ENCODE peak calls at places on chromosomes 5 and 9, in five cellular contexts. M is spleen, S is right lobe of liver, P is transverse colon, L is cardiac fibroblast. H is an unnamed sample.

GRCh38 chr5:96335873-96336272 is 97.2 kb downstream of the PCSK1 start:
- DNase-seq in M (no peak), S (no peak), P (no peak), L (no peak), H (no peak)

GRCh38 chr5:142584843-142585242 is 101.0 kb downstream of the FGF1 start:
- DNase-seq in M (no peak), S (no peak), P (no peak), L (peak; percentile 25), H (no peak)

GRCh38 chr5:77627869-77628674 is 10.4 kb downstream of the OTP start:
- DNase-seq in M (no peak), S (no peak), P (no peak), L (no peak), H (no peak)

GRCh38 chr9:90219548-90220118 is 423.0 kb downstream of the DIRAS2 start:
- DNase-seq in M (no peak), S (no peak), P (peak; percentile 41), L (no peak), H (no peak)

GRCh38 chr5:65760504-65761275 is 38.7 kb downstream of the NLN start:
- DNase-seq in M (no peak), S (peak; percentile 56), P (peak; percentile 52), L (peak; percentile 87), H (peak; percentile 17)

GRCh38 chr5:138646671-138647070 is 71.5 kb upstream of the HSPA9 start:
- DNase-seq in M (no peak), S (no peak), P (no peak), L (no peak), H (no peak)

GRCh38 chr5:44225231-44226160 is 163.7 kb downstream of the FGF10 start:
- DNase-seq in M (no peak), S (no peak), P (no peak), L (no peak), H (no peak)

GRCh38 chr5:114419941-114420340 is 58.1 kb downstream of the KCNN2 start:
- DNase-seq in M (no peak), S (no peak), P (no peak), L (peak; percentile 1), H (peak; percentile 39)

GRCh38 chr5:30997681-30998080 is 195.8 kb upstream of the CDH6 start:
- DNase-seq in M (no peak), S (no peak), P (no peak), L (no peak), H (no peak)

GRCh38 chr5:168740055-168740820 is 161.1 kb upstream of the PANK3 start:
- DNase-seq in M (no peak), S (no peak), P (no peak), L (peak; percentile 10), H (no peak)

GRCh38 chr5:180287868-180288267 is 4.0 kb downstream of the MAPK9 start:
- DNase-seq in M (no peak), S (no peak), P (no peak), L (no peak), H (no peak)

GRCh38 chr5:180289433-180289832 is 2.5 kb downstream of the MAPK9 start:
- DNase-seq in M (no peak), S (no peak), P (peak; percentile 49), L (no peak), H (no peak)

GRCh38 chr5:180291234-180291940 is 496 bp downstream of the MAPK9 start:
- DNase-seq in M (peak; percentile 91), S (no peak), P (peak; percentile 26), L (no peak), H (no peak)

GRCh38 chr5:180290568-180291233 is 1.2 kb downstream of the MAPK9 start:
- DNase-seq in M (no peak), S (no peak), P (no peak), L (no peak), H (no peak)

DNA sequence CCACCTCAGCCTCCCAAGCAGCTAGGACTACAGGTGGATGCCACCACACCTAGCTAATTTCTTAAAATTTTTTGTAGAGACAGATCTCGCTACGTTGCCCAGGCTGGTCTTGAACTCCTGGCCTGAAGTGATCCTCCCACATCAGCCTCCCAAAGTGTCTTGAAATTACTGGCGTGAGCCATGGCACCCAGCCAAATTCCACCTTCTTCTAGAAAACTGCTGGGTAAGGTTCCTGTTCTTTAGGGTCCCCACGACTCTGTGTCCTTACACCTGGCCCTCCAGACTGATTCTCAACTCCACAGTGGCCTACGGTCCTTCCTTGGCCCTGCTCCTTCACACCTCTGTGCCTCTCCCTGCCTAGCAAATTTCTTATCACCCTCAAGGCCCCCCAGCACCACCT is 1.9 kb downstream of the MAPK9 start:
- DNase-seq in M (no peak), S (no peak), P (no peak), L (no peak), H (no peak)
- H3K4me3 ChIP-seq in M (no peak overlapping the region), S (no peak overlapping the region), P (no peak overlapping the region), L (no peak overlapping the region), H (no peak overlapping the region)

GRCh38 chr9:1604942-1605560 is 410.1 kb upstream of the SMARCA2 start:
- DNase-seq in M (no peak), S (no peak), P (no peak), L (peak; percentile 20), H (peak; percentile 3)
- TF ChIP-seq CTCF in M (no peak), S (peak; percentile 53), P (peak; percentile 24), L (peak; percentile 30), H (peak; percentile 41)

DNA sequence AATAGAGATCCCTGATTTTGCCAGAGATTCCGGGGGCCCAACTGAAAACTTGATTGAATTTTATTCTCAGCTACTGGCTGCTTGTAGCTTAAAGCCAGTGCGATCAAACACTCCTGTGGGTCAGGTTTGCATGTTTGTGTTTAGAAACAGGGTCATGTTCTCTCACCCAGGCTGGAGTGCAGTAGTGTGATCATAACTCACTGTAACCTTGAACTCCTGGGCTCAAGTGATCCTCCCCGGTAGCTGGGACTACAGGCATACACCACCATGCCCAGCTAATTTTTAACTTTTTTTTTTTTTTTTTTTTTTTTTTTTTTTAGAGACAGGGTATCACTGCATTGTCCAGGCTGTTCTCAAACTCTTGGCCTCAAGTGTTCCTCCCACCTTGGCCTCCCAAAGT is 66.6 kb downstream of the LRRC70 start:
- DNase-seq in M (no peak), S (no peak), P (no peak), L (no peak), H (no peak)
- H3K4me3 ChIP-seq in M (no peak overlapping the region), S (no peak overlapping the region), P (no peak overlapping the region), L (no peak overlapping the region), H (no peak overlapping the region)

GRCh38 chr5:150024241-150024984 is 23.9 kb downstream of the HMGXB3 start:
- DNase-seq in M (no peak), S (no peak), P (no peak), L (peak; percentile 39), H (no peak)
- TF ChIP-seq CTCF in M (no peak), S (no peak), P (no peak), L (no peak), H (peak; percentile 10)

GRCh38 chr9:87685431-87685830 is 40.5 kb upstream of the CTSL start:
- DNase-seq in M (no peak), S (no peak), P (no peak), L (no peak), H (peak; percentile 39)
- H3K4me3 ChIP-seq in M (no peak overlapping the region), S (no peak overlapping the region), P (no peak overlapping the region), L (no peak overlapping the region), H (no peak overlapping the region)

GRCh38 chr5:14326035-14326909 is 183.1 kb downstream of the TRIO start:
- DNase-seq in M (no peak), S (no peak), P (no peak), L (peak; percentile 10), H (no peak)
- TF ChIP-seq CTCF in M (peak; percentile 39), S (peak; percentile 50), P (no peak), L (peak; percentile 11), H (peak; percentile 41)

GRCh38 chr9:137298983-137299521 is 3.0 kb downstream of the NRARP start:
- DNase-seq in M (no peak), S (no peak), P (peak; percentile 45), L (no peak), H (no peak)

GRCh38 chr9:137301086-137301947 is 754 bp downstream of the NRARP start:
- DNase-seq in M (no peak), S (peak; percentile 61), P (peak; percentile 26), L (peak; percentile 67), H (peak; percentile 69)

GRCh38 chr9:137298401-137298982 is 3.6 kb downstream of the NRARP start:
- DNase-seq in M (no peak), S (no peak), P (peak; percentile 76), L (peak; percentile 59), H (no peak)

GRCh38 chr9:137300607-137301085 is 1.4 kb downstream of the NRARP start:
- DNase-seq in M (no peak), S (peak; percentile 21), P (peak; percentile 51), L (peak; percentile 66), H (peak; percentile 82)

DNA sequence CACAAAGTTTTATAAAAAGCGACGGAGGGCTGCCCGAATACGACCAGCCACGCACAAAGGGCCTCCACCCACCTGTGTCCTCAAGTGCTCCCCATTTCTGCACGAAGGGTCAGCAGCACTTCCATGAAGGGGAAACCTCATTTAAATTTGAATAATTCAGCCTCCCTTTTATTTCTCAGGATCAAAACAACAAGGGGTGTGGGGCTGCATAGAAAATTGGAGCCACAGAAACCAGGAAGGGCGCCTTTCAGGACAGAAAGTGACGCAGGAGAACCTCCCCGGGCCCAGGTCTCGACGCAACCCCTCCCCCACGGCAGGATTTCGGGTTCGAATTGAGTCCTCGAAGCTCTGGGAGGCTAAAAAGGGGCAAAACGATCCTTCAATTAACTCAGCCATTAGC is 2.1 kb downstream of the NRARP start:
- DNase-seq in M (no peak), S (no peak), P (peak; percentile 47), L (no peak), H (no peak)
- H3K4me3 ChIP-seq in M (peak overlapping the region; percentile 56), S (peak overlapping the region; percentile 31), P (peak overlapping the region; percentile 3), L (no peak overlapping the region), H (no peak overlapping the region)

H was measured in fibroblast of villous mesenchyme.